ENCODE peak calls at places on chromosomes 7 and 10, in four cellular contexts. F, S, U and T are unnamed samples. For H3K4me1, the result is how much of the 10 kb centered on the place peaks cover.

GRCh38 chr10:88908194-88908593 is 28.1 kb downstream of the STAMBPL1 start:
- DNase-seq in S (no peak), F (no peak), U (no peak), T (no peak)

GRCh38 chr10:3749597-3750351 is 35.2 kb downstream of the KLF6 start:
- DNase-seq in S (no peak), U (peak), F (peak), T (peak)

GRCh38 chr7:130258494-130259078 is 8.1 kb upstream of the CPA2 start:
- DNase-seq in S (no peak), F (no peak), U (no peak), T (no peak)

GRCh38 chr10:102376901-102377300 is 18.6 kb upstream of the NFKB2 start:
- DNase-seq in S (no peak), U (no peak), F (no peak), T (no peak)

GRCh38 chr7:39510738-39511372 is 55.3 kb upstream of the YAE1 start:
- DNase-seq in S (no peak), U (peak), F (no peak), T (no peak)

GRCh38 chr10:101226888-101227736 is 2.2 kb downstream of the LBX1 start:
- DNase-seq in F (no peak), U (no peak), S (no peak), T (no peak)

GRCh38 chr10:98308602-98309365 is 40.8 kb upstream of the LOXL4 start:
- DNase-seq in F (no peak), S (no peak), U (no peak), T (no peak)

GRCh38 chr10:11587860-11588259 is 23.6 kb downstream of the USP6NL start:
- DNase-seq in S (no peak), F (no peak), U (no peak), T (no peak)

GRCh38 chr7:120353171-120353570 is 80.2 kb downstream of the KCND2 start:
- DNase-seq in F (no peak), S (no peak), U (no peak), T (no peak)

GRCh38 chr7:149229526-149229925 is 9.9 kb upstream of the ZNF212 start:
- DNase-seq in F (no peak), S (no peak), U (no peak), T (no peak)

GRCh38 chr7:64630496-64630895 is 35.4 kb upstream of the ZNF107 start:
- DNase-seq in U (peak), F (no peak), S (no peak), T (no peak)

GRCh38 chr7:85234746-85235145 is 47.9 kb upstream of the SEMA3D start:
- DNase-seq in U (peak), S (no peak), F (peak), T (no peak)

GRCh38 chr10:70984986-70985719 is 96.8 kb upstream of the PCBD1 start:
- DNase-seq in S (no peak), F (no peak), U (no peak), T (no peak)

GRCh38 chr7:10889266-10889898 is 84.3 kb upstream of the PHF14 start:
- DNase-seq in U (peak), F (peak), S (peak), T (peak)

GRCh38 chr10:126972622-126973414 is 67.6 kb downstream of the DOCK1 start:
- DNase-seq in F (peak), S (no peak), U (peak), T (no peak)

GRCh38 chr7:77897004-77897547 is 98.5 kb downstream of the PHTF2 start:
- DNase-seq in S (no peak), F (no peak), U (no peak), T (no peak)

GRCh38 chr10:124470544-124471449 is 9.2 kb downstream of the LHPP start:
- DNase-seq in F (peak), U (no peak), S (no peak), T (no peak)

GRCh38 chr7:73719806-73720169 is 319 bp upstream of the STX1A start:
- DNase-seq in S (no peak), F (no peak), U (no peak), T (no peak)

GRCh38 chr7:134290286-134290685 is 26.4 kb downstream of the SLC35B4 start:
- DNase-seq in U (peak), F (peak), S (no peak), T (no peak)

GRCh38 chr10:6721480-6721879 is 141.4 kb upstream of the PRKCQ start:
- DNase-seq in S (peak), U (peak), F (peak), T (peak)

GRCh38 chr10:92569071-92569470 is 4.8 kb downstream of the IDE start:
- DNase-seq in S (no peak), U (peak), F (no peak), T (no peak)

GRCh38 chr7:51592822-51593221 is 276.2 kb upstream of the COBL start:
- DNase-seq in S (no peak), F (no peak), U (no peak), T (no peak)

GRCh38 chr10:123143162-123143824 is 4.6 kb upstream of the HMX2 start:
- DNase-seq in U (no peak), F (no peak), S (no peak), T (no peak)

GRCh38 chr10:123142701-123143161 is 5.2 kb upstream of the HMX2 start:
- DNase-seq in F (no peak), U (no peak), S (no peak), T (no peak)

GRCh38 chr10:123140164-123140982 is 4.6 kb downstream of the HMX3 start:
- DNase-seq in S (no peak), U (no peak), F (no peak), T (no peak)

GRCh38 chr10:123140983-123141390 is 5.2 kb downstream of the HMX3 start:
- DNase-seq in F (no peak), U (no peak), S (no peak), T (no peak)

DNA sequence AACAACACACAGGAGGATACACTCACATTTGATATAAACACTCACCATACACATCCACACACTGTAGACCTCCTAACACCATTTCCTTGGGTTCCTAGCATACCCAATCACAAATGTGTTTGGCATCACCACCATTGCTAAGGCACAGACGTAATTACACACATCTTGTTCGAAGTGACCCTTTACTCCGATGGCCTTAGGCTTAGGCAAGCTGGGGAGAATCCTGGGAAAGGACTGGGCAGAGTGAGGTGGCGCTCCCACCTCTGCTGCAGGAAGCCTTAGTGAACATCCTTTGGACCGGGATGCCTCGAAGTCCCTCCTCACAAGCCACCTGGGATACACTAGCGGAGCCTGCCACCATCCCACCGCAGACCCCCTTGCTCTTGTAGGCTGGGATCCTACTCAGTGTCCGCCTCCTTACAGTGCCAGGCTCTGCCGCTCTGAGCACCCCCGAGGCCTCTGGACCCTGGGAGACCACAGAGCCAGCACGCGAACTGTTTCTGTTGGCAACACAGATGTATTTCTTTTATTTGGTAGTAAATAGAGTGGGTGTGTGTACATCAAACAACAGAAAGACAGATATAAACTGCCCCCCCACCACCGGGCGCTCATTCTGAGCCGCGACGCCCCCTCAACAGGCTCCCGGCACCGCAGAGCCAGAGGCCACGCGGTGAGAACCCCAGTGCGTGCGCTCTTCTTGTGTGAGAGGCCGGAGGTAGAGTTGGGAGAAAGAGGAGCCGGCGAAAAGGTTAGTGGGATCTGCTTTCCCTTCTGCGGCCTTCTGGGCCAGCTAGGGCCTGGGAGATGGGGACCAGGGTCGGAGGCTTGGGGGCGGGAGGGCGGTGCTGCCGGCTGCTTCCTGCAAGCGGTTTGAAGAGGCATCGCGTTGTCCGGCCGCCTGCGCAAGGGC is 5.9 kb upstream of the HMX2 start:
- DNase-seq in U (no peak), F (no peak), S (no peak), T (no peak)
- H3K4me1 ChIP-seq in U (under half), F (under half), S (under half), T (under half)

GRCh38 chr7:151192002-151192539 is 5.0 kb upstream of the ASB10 start:
- DNase-seq in F (no peak), U (no peak), S (no peak), T (no peak)

GRCh38 chr7:151189038-151189437 is 2.0 kb upstream of the ASB10 start:
- DNase-seq in F (no peak), U (no peak), S (no peak), T (no peak)

GRCh38 chr7:151194188-151194587 is 7.1 kb upstream of the ASB10 start:
- DNase-seq in F (no peak), S (no peak), U (no peak), T (no peak)

GRCh38 chr7:151193203-151193602 is 6.2 kb upstream of the ASB10 start:
- DNase-seq in F (no peak), S (no peak), U (no peak), T (no peak)

DNA sequence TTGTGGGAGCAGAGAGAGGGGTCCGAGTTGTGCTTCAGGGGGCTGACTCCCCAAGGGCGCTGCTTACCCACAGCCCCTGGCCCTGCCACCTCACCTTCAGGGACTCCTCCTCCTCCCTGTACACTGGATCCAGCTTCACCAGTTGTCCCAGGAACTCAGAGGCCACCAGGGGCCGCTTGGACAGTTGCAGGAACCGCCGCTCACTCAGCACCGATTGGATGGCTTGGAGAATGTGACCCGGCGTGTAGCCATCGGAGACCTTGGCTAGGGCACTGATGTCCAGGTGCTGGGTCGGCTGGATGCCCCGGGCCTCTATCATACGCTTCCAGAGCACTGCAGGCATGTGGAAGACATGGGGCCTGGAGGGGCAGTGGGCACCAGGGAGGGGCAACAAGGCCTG is 4.5 kb upstream of the ASB10 start:
- DNase-seq in S (no peak), F (no peak), U (no peak), T (no peak)
- TF ChIP-seq CTCF in S (no peak), F (no peak), U (no peak), T (no peak)

GRCh38 chr10:50216894-50217293 is 34.4 kb downstream of the ASAH2 start:
- DNase-seq in U (peak), F (no peak), S (no peak), T (no peak)
- H3K4me1 ChIP-seq in U (under half), F (under half), S (under half), T (under half)

DNA sequence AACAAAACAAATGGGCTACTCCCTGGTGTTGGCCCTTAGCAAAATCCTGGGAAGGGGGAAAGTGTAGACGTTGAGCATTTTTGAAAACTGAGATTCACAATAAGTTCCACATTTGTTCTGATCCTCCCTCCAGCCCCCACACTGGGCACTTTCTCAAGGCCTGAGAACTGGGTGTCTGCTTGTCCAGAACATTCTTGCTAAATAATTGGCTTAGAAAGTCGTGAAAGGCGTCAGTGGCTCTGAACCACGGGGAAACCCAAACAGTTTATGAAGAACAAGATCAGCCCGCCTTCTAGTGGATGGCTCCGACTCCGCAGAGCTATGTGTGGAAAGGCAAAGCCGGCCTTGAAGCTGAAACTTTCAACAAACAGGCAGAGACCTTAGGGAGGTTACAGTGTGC is 370.1 kb downstream of the PRPF18 start:
- DNase-seq in F (peak), U (peak), S (peak), T (peak)
- TF ChIP-seq CTCF in F (no peak), U (peak), S (no peak), T (no peak)

GRCh38 chr7:29197916-29198315 is 3.3 kb downstream of the CHN2 start:
- DNase-seq in S (no peak), U (no peak), F (no peak), T (no peak)

GRCh38 chr7:29196971-29197370 is 2.4 kb downstream of the CHN2 start:
- DNase-seq in S (no peak), U (no peak), F (no peak), T (no peak)

GRCh38 chr7:29194594-29195417 is at the start of gene CHN2:
- DNase-seq in U (no peak), S (peak), F (peak), T (peak)

GRCh38 chr7:29194206-29194593 is 375 bp upstream of the CHN2 start:
- DNase-seq in S (peak), U (no peak), F (peak), T (no peak)

GRCh38 chr7:29196191-29196590 is 1.6 kb downstream of the CHN2 start:
- DNase-seq in U (no peak), S (no peak), F (no peak), T (no peak)
- H3K4me1 ChIP-seq in U (under half), S (under half), F (under half), T (under half)

DNA sequence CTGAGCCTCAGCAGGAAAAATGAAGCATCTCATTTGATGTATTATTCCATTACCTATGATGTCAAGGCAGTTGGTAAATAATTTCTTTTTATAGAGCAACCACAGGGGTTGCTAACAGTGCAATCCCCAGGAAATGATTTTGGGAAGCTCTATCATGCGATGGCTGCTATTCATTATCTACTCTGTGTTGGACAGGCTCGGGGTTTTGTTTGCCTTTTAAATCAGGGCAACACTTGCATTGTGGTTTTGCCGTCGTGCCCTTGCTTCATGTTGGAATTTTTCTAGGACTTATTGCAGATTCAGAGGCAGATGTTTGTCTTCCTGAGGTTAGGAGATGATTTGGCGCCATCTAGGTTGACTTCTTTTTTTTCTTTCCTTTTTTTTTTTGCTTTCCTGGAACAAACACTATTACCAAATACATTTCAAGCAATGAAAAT is 128.4 kb downstream of the BICC1 start:
- DNase-seq in U (peak), S (no peak), F (peak), T (no peak)
- TF ChIP-seq CTCF in U (peak), S (no peak), F (peak), T (no peak)

DNA sequence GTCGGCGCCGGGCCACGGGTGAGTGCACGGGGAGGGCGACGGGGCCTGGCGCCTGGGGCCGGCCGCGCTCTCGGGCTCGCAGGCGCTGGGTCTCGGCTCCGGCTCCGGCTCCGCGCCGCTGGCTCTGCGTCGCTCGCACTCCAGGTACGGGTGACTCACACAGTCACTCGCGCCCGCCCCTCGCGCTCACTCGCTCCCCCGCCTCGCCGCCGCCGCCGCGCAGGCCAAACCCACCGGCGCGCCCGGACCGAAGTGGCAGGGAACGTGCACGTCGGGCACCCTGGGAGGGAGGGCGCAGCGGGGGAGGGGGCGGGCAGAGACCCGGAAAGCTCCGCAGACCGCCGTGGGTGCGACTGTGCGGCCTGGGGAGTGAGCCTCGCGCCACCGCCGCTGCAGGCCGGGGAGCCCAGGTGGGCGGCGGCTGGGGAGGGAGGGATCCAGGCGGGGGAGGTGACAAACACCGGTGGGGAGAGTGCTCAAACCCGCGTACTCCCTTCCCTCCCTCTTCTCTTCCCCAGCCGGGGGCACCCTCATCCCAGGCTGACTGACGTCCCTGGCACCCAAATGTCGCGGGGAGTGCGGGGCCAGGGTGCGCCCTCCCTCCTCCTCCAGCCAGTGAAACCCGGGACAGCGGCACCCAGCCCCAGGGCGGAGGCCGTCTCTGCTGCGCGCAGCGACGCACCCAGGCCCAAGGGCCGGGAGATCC is 277.0 kb upstream of the NEBL start:
- DNase-seq in F (peak), U (no peak), S (peak), T (peak)
- H3K4me1 ChIP-seq in F (under half), U (under half), S (under half), T (under half)

GRCh38 chr7:154592392-154592791 is 410.5 kb downstream of the PAXIP1 start:
- DNase-seq in S (no peak), U (no peak), F (no peak), T (no peak)
- TF ChIP-seq CTCF in S (no peak), U (no peak), F (no peak), T (no peak)

GRCh38 chr10:43398939-43399871 is 9.8 kb downstream of the HNRNPF start:
- DNase-seq in F (no peak), S (no peak), U (peak), T (no peak)
- H3K4me1 ChIP-seq in F (half or more), S (half or more), U (under half), T (under half)

GRCh38 chr7:26860361-26860760 is 4.0 kb downstream of the SKAP2 start:
- DNase-seq in S (peak), F (peak), U (no peak), T (no peak)
- TF ChIP-seq CTCF in S (peak), F (peak), U (no peak), T (no peak)